ENCODE peak calls at places on chromosomes 13 and 19, in five cellular contexts. One of them, this sample, is unnamed.

GRCh38 chr19:58560921-58561320 is 2.5 kb upstream of the UBE2M start:
- DNase-seq in mammary epithelial cell: no peak
- DNase-seq in body of pancreas: no peak
- DNase-seq in esophagus squamous epithelium: no peak
- DNase-seq in A549: no peak
- DNase-seq in this sample: no peak

GRCh38 chr13:85236431-85236830 is 562.8 kb downstream of the SLITRK6 start:
- DNase-seq in mammary epithelial cell: peak; percentile 77
- DNase-seq in body of pancreas: no peak
- DNase-seq in esophagus squamous epithelium: no peak
- DNase-seq in A549: peak; percentile 52
- DNase-seq in this sample: peak; percentile 33

GRCh38 chr19:13954185-13954584 is 1.9 kb downstream of the DCAF15 start:
- DNase-seq in mammary epithelial cell: no peak
- DNase-seq in body of pancreas: no peak
- DNase-seq in esophagus squamous epithelium: no peak
- DNase-seq in A549: no peak
- DNase-seq in this sample: no peak

GRCh38 chr19:1455336-1456120 is 5.6 kb downstream of the APC2 start:
- DNase-seq in mammary epithelial cell: peak; percentile 61
- DNase-seq in body of pancreas: peak; percentile 57
- DNase-seq in esophagus squamous epithelium: no peak
- DNase-seq in A549: peak; percentile 88
- DNase-seq in this sample: peak; percentile 44

GRCh38 chr19:2952953-2953481 is 8.2 kb upstream of the ZNF77 start:
- DNase-seq in mammary epithelial cell: peak; percentile 77
- DNase-seq in body of pancreas: peak; percentile 82
- DNase-seq in esophagus squamous epithelium: no peak
- DNase-seq in A549: no peak
- DNase-seq in this sample: peak; percentile 90

GRCh38 chr19:40341601-40342482 is 6.4 kb downstream of the C19orf47 start:
- DNase-seq in mammary epithelial cell: no peak
- DNase-seq in body of pancreas: no peak
- DNase-seq in esophagus squamous epithelium: no peak
- DNase-seq in A549: no peak
- DNase-seq in this sample: no peak

GRCh38 chr19:342801-343421 is 1.7 kb downstream of the MIER2 start:
- DNase-seq in mammary epithelial cell: peak; percentile 81
- DNase-seq in body of pancreas: peak; percentile 40
- DNase-seq in esophagus squamous epithelium: no peak
- DNase-seq in A549: no peak
- DNase-seq in this sample: no peak

GRCh38 chr19:8366121-8366581 is 2.2 kb downstream of the ANGPTL4 start:
- DNase-seq in mammary epithelial cell: no peak
- DNase-seq in body of pancreas: no peak
- DNase-seq in esophagus squamous epithelium: no peak
- DNase-seq in A549: no peak
- DNase-seq in this sample: no peak

GRCh38 chr19:52473655-52474350 is 20.4 kb downstream of the ZNF578 start:
- DNase-seq in mammary epithelial cell: no peak
- DNase-seq in body of pancreas: no peak
- DNase-seq in esophagus squamous epithelium: no peak
- DNase-seq in A549: no peak
- DNase-seq in this sample: no peak

GRCh38 chr13:70960841-70961443 is 852.7 kb upstream of the KLHL1 start:
- DNase-seq in mammary epithelial cell: peak; percentile 5
- DNase-seq in body of pancreas: no peak
- DNase-seq in esophagus squamous epithelium: no peak
- DNase-seq in A549: peak; percentile 14
- DNase-seq in this sample: no peak

GRCh38 chr13:62583466-62583865 is 1167.8 kb upstream of the PCDH20 start:
- DNase-seq in mammary epithelial cell: no peak
- DNase-seq in body of pancreas: no peak
- DNase-seq in esophagus squamous epithelium: no peak
- DNase-seq in A549: no peak
- DNase-seq in this sample: no peak

GRCh38 chr19:42120276-42121010 is 11.8 kb downstream of the POU2F2 start:
- DNase-seq in mammary epithelial cell: no peak
- DNase-seq in body of pancreas: no peak
- DNase-seq in esophagus squamous epithelium: no peak
- DNase-seq in A549: no peak
- DNase-seq in this sample: no peak

GRCh38 chr13:99468971-99469545 is 32.2 kb upstream of the TM9SF2 start:
- DNase-seq in mammary epithelial cell: no peak
- DNase-seq in body of pancreas: no peak
- DNase-seq in esophagus squamous epithelium: no peak
- DNase-seq in A549: no peak
- DNase-seq in this sample: no peak

GRCh38 chr19:6071103-6071485 is 39.2 kb downstream of the RFX2 start:
- DNase-seq in mammary epithelial cell: no peak
- DNase-seq in body of pancreas: no peak
- DNase-seq in esophagus squamous epithelium: no peak
- DNase-seq in A549: no peak
- DNase-seq in this sample: no peak

GRCh38 chr19:29321116-29321515 is 108.2 kb upstream of the UQCRFS1 start:
- DNase-seq in mammary epithelial cell: no peak
- DNase-seq in body of pancreas: no peak
- DNase-seq in esophagus squamous epithelium: no peak
- DNase-seq in A549: no peak
- DNase-seq in this sample: no peak

GRCh38 chr13:101916758-101917474 is 464.4 kb downstream of the ITGBL1 start:
- DNase-seq in mammary epithelial cell: no peak
- DNase-seq in body of pancreas: no peak
- DNase-seq in esophagus squamous epithelium: no peak
- DNase-seq in A549: no peak
- DNase-seq in this sample: no peak

GRCh38 chr19:33778089-33778791 is 18.4 kb upstream of the KCTD15 start:
- DNase-seq in mammary epithelial cell: peak; percentile 52
- DNase-seq in body of pancreas: peak; percentile 87
- DNase-seq in esophagus squamous epithelium: no peak
- DNase-seq in A549: peak; percentile 85
- DNase-seq in this sample: no peak

GRCh38 chr19:47381653-47382279 is 32.7 kb downstream of the DHX34 start:
- DNase-seq in mammary epithelial cell: no peak
- DNase-seq in body of pancreas: no peak
- DNase-seq in esophagus squamous epithelium: no peak
- DNase-seq in A549: no peak
- DNase-seq in this sample: no peak

GRCh38 chr19:35046461-35046860 is 4.9 kb downstream of the HPN start:
- DNase-seq in mammary epithelial cell: no peak
- DNase-seq in body of pancreas: no peak
- DNase-seq in esophagus squamous epithelium: no peak
- DNase-seq in A549: no peak
- DNase-seq in this sample: no peak

GRCh38 chr19:35049456-35049855 is 7.9 kb downstream of the HPN start:
- DNase-seq in mammary epithelial cell: no peak
- DNase-seq in body of pancreas: no peak
- DNase-seq in esophagus squamous epithelium: no peak
- DNase-seq in A549: no peak
- DNase-seq in this sample: no peak

GRCh38 chr19:35051796-35052195 is 10.3 kb downstream of the HPN start:
- DNase-seq in mammary epithelial cell: no peak
- DNase-seq in body of pancreas: no peak
- DNase-seq in esophagus squamous epithelium: no peak
- DNase-seq in A549: no peak
- DNase-seq in this sample: no peak

GRCh38 chr19:35045667-35046300 is 4.3 kb downstream of the HPN start:
- DNase-seq in mammary epithelial cell: peak; percentile 35
- DNase-seq in body of pancreas: no peak
- DNase-seq in esophagus squamous epithelium: no peak
- DNase-seq in A549: peak; percentile 81
- DNase-seq in this sample: no peak

DNA sequence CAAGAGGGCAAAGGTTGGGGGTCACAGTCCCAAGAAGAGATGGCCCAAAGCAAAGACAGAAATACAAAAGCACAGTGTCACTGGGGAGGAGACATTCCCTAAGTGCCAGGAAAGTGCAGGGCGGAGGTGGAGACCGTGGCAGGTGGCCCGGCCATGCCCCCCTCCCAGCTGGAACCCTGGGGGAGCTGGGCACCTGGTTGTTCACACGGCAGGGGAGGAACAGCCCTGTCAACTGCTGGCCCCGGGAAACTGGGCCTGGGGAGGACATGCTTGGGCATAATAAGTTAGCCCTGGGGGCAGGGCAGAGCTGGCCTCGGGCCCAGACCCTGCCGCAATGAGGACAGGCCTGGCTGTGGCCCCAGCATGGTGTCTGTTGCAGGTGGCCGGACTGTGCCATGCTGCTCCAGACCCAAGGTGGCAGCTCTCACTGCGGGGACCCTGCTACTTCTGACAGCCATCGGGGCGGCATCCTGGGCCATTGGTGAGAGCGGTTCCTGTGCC is 7.4 kb downstream of the HPN start:
- DNase-seq in mammary epithelial cell: no peak
- DNase-seq in body of pancreas: peak; percentile 95
- DNase-seq in esophagus squamous epithelium: no peak
- DNase-seq in A549: no peak
- DNase-seq in this sample: no peak
- H3K27ac ChIP-seq in mammary epithelial cell: no peak overlapping the region
- H3K27ac ChIP-seq in body of pancreas: peak overlapping the region; percentile 75
- H3K27ac ChIP-seq in esophagus squamous epithelium: no peak overlapping the region
- H3K27ac ChIP-seq in A549: no peak overlapping the region
- H3K27ac ChIP-seq in this sample: no peak overlapping the region

DNA sequence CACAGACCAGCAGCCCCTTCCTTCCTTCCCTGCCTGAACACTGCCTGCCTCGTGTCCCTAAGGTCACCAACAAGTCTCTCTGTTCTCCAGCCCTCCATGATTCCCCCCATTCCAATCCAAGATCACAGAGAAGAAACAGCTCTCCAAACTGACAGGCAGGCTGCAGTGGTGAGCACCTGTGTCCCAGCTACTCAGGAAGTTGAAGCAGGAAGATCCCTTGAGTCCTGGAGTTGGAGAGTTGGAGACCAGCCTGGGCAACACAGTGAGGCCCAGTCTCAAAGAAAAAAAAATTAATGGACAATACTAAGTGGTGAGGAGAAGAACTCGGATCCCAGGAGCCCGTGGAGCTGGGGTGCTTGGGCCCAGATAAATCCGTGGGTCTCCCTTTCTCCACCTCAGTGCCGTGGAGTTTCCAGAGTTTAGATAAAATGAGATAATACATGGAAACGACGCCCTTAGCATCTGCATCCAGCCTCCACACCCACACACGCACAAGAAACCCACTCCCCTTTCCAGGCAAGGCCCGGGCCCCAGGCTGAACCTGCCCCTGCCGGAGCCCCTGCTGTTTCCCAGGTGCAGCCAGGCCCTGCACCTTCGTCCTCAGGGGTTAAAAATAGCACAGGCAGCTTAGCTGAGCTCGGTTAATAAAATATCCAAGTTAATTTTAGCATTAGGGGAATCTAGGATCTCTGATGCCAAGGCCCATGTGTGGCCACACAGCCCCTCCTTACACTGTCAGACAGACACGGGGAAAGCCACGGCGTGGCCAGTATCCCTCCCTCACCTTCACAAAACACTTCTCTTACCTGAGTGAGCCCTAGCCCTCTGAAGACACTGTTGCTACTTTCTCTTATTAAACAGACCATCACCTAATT is 4.7 kb downstream of the RASA3 start:
- DNase-seq in mammary epithelial cell: no peak
- DNase-seq in body of pancreas: no peak
- DNase-seq in esophagus squamous epithelium: no peak
- DNase-seq in A549: no peak
- DNase-seq in this sample: no peak
- H3K27ac ChIP-seq in mammary epithelial cell: no peak overlapping the region
- H3K27ac ChIP-seq in body of pancreas: no peak overlapping the region
- H3K27ac ChIP-seq in esophagus squamous epithelium: peak overlapping the region; percentile 85
- H3K27ac ChIP-seq in A549: no peak overlapping the region
- H3K27ac ChIP-seq in this sample: no peak overlapping the region

DNA sequence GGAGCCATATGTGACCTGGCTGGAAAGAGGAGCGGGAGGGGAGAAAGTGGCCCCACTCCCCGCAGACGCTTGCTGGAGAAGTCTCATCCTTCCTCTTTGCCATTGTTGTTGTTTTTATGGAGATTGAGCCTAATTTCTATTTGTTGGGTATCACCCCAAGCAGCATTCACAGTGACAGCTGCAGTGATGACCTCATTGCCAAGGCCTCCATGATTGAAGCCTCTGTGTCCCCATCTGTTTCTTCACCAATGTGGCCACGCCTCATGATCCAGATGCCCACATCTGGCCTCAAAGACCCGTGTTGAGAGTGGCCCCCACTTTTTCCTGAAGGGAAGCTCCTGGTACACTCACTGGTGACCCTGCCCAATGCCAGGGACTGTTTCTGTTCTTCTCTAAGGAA is 154.2 kb downstream of the SLC7A1 start:
- DNase-seq in mammary epithelial cell: no peak
- DNase-seq in body of pancreas: no peak
- DNase-seq in esophagus squamous epithelium: no peak
- DNase-seq in A549: no peak
- DNase-seq in this sample: no peak
- H3K27ac ChIP-seq in mammary epithelial cell: no peak overlapping the region
- H3K27ac ChIP-seq in body of pancreas: no peak overlapping the region
- H3K27ac ChIP-seq in esophagus squamous epithelium: no peak overlapping the region
- H3K27ac ChIP-seq in A549: no peak overlapping the region
- H3K27ac ChIP-seq in this sample: no peak overlapping the region

GRCh38 chr19:49546825-49547565 is 19.2 kb downstream of the RCN3 start:
- DNase-seq in mammary epithelial cell: peak; percentile 72
- DNase-seq in body of pancreas: peak; percentile 79
- DNase-seq in esophagus squamous epithelium: no peak
- DNase-seq in A549: peak; percentile 94
- DNase-seq in this sample: peak; percentile 18

GRCh38 chr19:49542446-49542845 is 14.6 kb downstream of the RCN3 start:
- DNase-seq in mammary epithelial cell: no peak
- DNase-seq in body of pancreas: no peak
- DNase-seq in esophagus squamous epithelium: no peak
- DNase-seq in A549: no peak
- DNase-seq in this sample: no peak

GRCh38 chr19:49541914-49542313 is 14.1 kb downstream of the RCN3 start:
- DNase-seq in mammary epithelial cell: no peak
- DNase-seq in body of pancreas: no peak
- DNase-seq in esophagus squamous epithelium: no peak
- DNase-seq in A549: no peak
- DNase-seq in this sample: no peak

GRCh38 chr19:49543032-49543431 is 15.2 kb downstream of the RCN3 start:
- DNase-seq in mammary epithelial cell: no peak
- DNase-seq in body of pancreas: no peak
- DNase-seq in esophagus squamous epithelium: no peak
- DNase-seq in A549: no peak
- DNase-seq in this sample: no peak

GRCh38 chr19:49544154-49544553 is 16.4 kb downstream of the RCN3 start:
- DNase-seq in mammary epithelial cell: no peak
- DNase-seq in body of pancreas: no peak
- DNase-seq in esophagus squamous epithelium: no peak
- DNase-seq in A549: no peak
- DNase-seq in this sample: no peak
- H3K27ac ChIP-seq in mammary epithelial cell: no peak overlapping the region
- H3K27ac ChIP-seq in body of pancreas: no peak overlapping the region
- H3K27ac ChIP-seq in esophagus squamous epithelium: no peak overlapping the region
- H3K27ac ChIP-seq in A549: no peak overlapping the region
- H3K27ac ChIP-seq in this sample: no peak overlapping the region

GRCh38 chr13:69641773-69642172 is 465.9 kb upstream of the ATXN8OS start:
- DNase-seq in mammary epithelial cell: no peak
- DNase-seq in body of pancreas: no peak
- DNase-seq in esophagus squamous epithelium: no peak
- DNase-seq in A549: no peak
- DNase-seq in this sample: no peak
- H3K27ac ChIP-seq in mammary epithelial cell: no peak overlapping the region
- H3K27ac ChIP-seq in body of pancreas: no peak overlapping the region
- H3K27ac ChIP-seq in esophagus squamous epithelium: no peak overlapping the region
- H3K27ac ChIP-seq in A549: no peak overlapping the region
- H3K27ac ChIP-seq in this sample: no peak overlapping the region